ENCODE peak calls at places on chromosome 19, in five cellular contexts. L is hepatocyte, Q is astrocyte of the spinal cord, Y is upper lobe of left lung, N is BJ. I is an unnamed sample.

GRCh38 chr19:51779703-51780102 is 15.3 kb upstream of the FPR3 start:
- DNase-seq in N (no peak), Q (no peak), Y (no peak), L (no peak), I (no peak)

GRCh38 chr19:5142725-5143097 is 173.8 kb downstream of the KDM4B start:
- DNase-seq in Y (no peak), N (no peak), L (no peak), Q (no peak), I (no peak)

GRCh38 chr19:18919086-18919894 is at the start of the genes COPE and DDX49:
- DNase-seq in Q (peak; percentile 100), Y (peak; percentile 98), L (peak; percentile 99), N (peak; percentile 100), I (peak; percentile 99)

GRCh38 chr19:16085115-16085514 is 8.8 kb downstream of the TPM4 start:
- DNase-seq in L (no peak), Q (no peak), N (no peak), Y (peak; percentile 78), I (no peak)

GRCh38 chr19:30671622-30672051 is 299.5 kb downstream of the ZNF536 start:
- DNase-seq in Y (no peak), L (no peak), N (no peak), Q (no peak), I (no peak)

GRCh38 chr19:8023371-8023770 is 17.9 kb upstream of the ELAVL1 start:
- DNase-seq in N (no peak), L (no peak), Q (no peak), Y (no peak), I (no peak)

GRCh38 chr19:56601375-56601774 is 6.3 kb downstream of the ZNF71 start:
- DNase-seq in N (no peak), L (no peak), Y (no peak), Q (no peak), I (no peak)

GRCh38 chr19:46746281-46746965 is at the start of gene STRN4:
- DNase-seq in L (peak; percentile 87), Y (no peak), Q (no peak), N (no peak), I (no peak)

GRCh38 chr19:16160943-16161560 is 12.3 kb downstream of the CIB3 start:
- DNase-seq in Q (peak; percentile 85), L (peak; percentile 43), N (no peak), Y (no peak), I (peak; percentile 14)

GRCh38 chr19:15264061-15264932 is 32.0 kb upstream of the EPHX3 start:
- DNase-seq in L (peak; percentile 86), Q (peak; percentile 63), N (no peak), Y (peak; percentile 70), I (no peak)

GRCh38 chr19:47637550-47637949 is 28.6 kb downstream of the BICRA start:
- DNase-seq in Y (no peak), N (no peak), Q (no peak), L (no peak), I (peak; percentile 49)

GRCh38 chr19:1250374-1251232 is 2.2 kb downstream of the MIDN start:
- DNase-seq in N (no peak), Q (peak; percentile 75), Y (no peak), L (peak; percentile 87), I (no peak)

GRCh38 chr19:7191946-7192691 is 102.1 kb downstream of the INSR start:
- DNase-seq in Q (no peak), N (no peak), L (no peak), Y (peak; percentile 31), I (no peak)

GRCh38 chr19:54428323-54429175 is 13.3 kb downstream of the TTYH1 start:
- DNase-seq in L (no peak), N (no peak), Q (no peak), Y (no peak), I (no peak)

GRCh38 chr19:55005684-55006488 is 32.2 kb downstream of the GP6 start:
- DNase-seq in Y (no peak), Q (peak; percentile 48), N (no peak), L (peak; percentile 85), I (no peak)

GRCh38 chr19:46298477-46299003 is 1.7 kb downstream of the HIF3A start:
- DNase-seq in N (no peak), L (no peak), Q (no peak), Y (peak; percentile 36), I (no peak)

GRCh38 chr19:16330811-16331690 is 6.4 kb downstream of the KLF2 start:
- DNase-seq in N (no peak), Q (no peak), Y (no peak), L (no peak), I (no peak)

GRCh38 chr19:12782424-12783225 is 7.3 kb upstream of the HOOK2 start:
- DNase-seq in Q (peak; percentile 84), L (peak; percentile 89), N (no peak), Y (peak; percentile 85), I (no peak)

GRCh38 chr19:50759886-50760285 is 10.4 kb upstream of the GPR32 start:
- DNase-seq in L (no peak), Y (no peak), Q (no peak), N (no peak), I (no peak)

GRCh38 chr19:46337487-46337886 is 9.4 kb upstream of the PPP5C start:
- DNase-seq in L (no peak), N (no peak), Y (no peak), Q (no peak), I (no peak)

GRCh38 chr19:18428837-18429674 is 8.9 kb downstream of the ISYNA1 start:
- DNase-seq in L (peak; percentile 93), Y (peak; percentile 72), Q (peak; percentile 95), N (no peak), I (no peak)

GRCh38 chr19:39332293-39332692 is 3.5 kb downstream of the GMFG start:
- DNase-seq in N (no peak), Q (no peak), L (no peak), Y (no peak), I (no peak)

GRCh38 chr19:56712609-56713008 is 41.1 kb upstream of the ZNF835 start:
- DNase-seq in Q (no peak), Y (no peak), L (no peak), N (no peak), I (no peak)

GRCh38 chr19:58584498-58585441 is 11.6 kb upstream of the MZF1 start:
- DNase-seq in Q (no peak), L (no peak), Y (no peak), N (no peak), I (no peak)

GRCh38 chr19:14669940-14670339 is 4.7 kb downstream of the ADGRE3 start:
- DNase-seq in L (no peak), Q (no peak), Y (no peak), N (no peak), I (no peak)

GRCh38 chr19:56356944-56357343 is 36.4 kb downstream of the ZNF582 start:
- DNase-seq in Y (no peak), N (no peak), L (no peak), Q (no peak), I (no peak)

GRCh38 chr19:46035546-46035945 is 5.3 kb downstream of the IGFL4 start:
- DNase-seq in N (no peak), Q (no peak), L (no peak), Y (no peak), I (no peak)

GRCh38 chr19:54449701-54450069 is 686 bp downstream of the LENG8 start:
- DNase-seq in Q (no peak), Y (no peak), L (peak; percentile 58), N (no peak), I (no peak)

GRCh38 chr19:19538767-19539166 is 702 bp downstream of the CILP2 start:
- DNase-seq in Q (no peak), L (no peak), N (no peak), Y (no peak), I (no peak)

GRCh38 chr19:48480151-48480475 is 10.9 kb downstream of the CYTH2 start:
- DNase-seq in L (no peak), N (no peak), Y (peak; percentile 59), Q (peak; percentile 43), I (no peak)

GRCh38 chr19:12838893-12839656 is 760 bp downstream of the MAST1 start:
- DNase-seq in Q (no peak), L (no peak), Y (no peak), N (no peak), I (no peak)

GRCh38 chr19:35908977-35909683 is 1.0 kb upstream of the TYROBP start:
- DNase-seq in L (no peak), N (no peak), Y (peak; percentile 90), Q (no peak), I (no peak)

GRCh38 chr19:9622531-9622930 is 1.5 kb upstream of the ZNF561 start:
- DNase-seq in N (no peak), Y (no peak), Q (peak; percentile 7), L (no peak), I (no peak)

GRCh38 chr19:43501661-43502418 is 2.7 kb downstream of the PHLDB3 start:
- DNase-seq in Y (no peak), Q (no peak), N (no peak), L (no peak), I (no peak)
- H3K4me3 ChIP-seq in Y (no peak overlapping the region), Q (no peak overlapping the region), N (no peak overlapping the region), L (no peak overlapping the region), I (no peak overlapping the region)

DNA sequence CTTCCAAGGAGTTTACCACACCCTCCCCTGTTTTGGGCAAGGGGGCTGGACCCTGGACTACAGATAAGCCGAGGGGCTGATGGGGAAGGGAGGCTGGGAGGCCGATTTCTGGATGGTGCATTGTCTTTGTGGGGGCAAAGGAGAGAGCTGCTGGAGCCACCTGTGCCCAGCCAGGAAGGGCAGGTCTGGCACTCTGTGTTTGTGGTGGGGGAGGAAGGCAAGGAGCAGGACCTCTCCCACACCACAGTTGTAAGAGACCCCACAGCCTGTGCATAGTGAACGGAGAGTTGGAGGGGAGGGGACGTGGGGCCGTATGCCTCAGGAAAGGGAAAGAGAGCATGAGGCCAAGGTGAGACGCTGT is 16.0 kb upstream of the PRR19 start:
- DNase-seq in L (no peak), Q (no peak), Y (no peak), N (no peak), I (no peak)
- TF ChIP-seq CTCF in L (no peak), Q (no peak), Y (no peak), N (no peak), I (no peak)

GRCh38 chr19:2394054-2394668 is 33.2 kb downstream of the TIMM13 start:
- DNase-seq in N (no peak), Q (no peak), L (no peak), Y (peak; percentile 52), I (no peak)
- H3K4me3 ChIP-seq in N (no peak overlapping the region), Q (no peak overlapping the region), L (no peak overlapping the region), Y (no peak overlapping the region), I (no peak overlapping the region)

GRCh38 chr19:44947041-44947581 is 1.3 kb downstream of the APOC2 start:
- DNase-seq in N (no peak), Q (no peak), L (no peak), Y (no peak), I (no peak)

GRCh38 chr19:44948763-44949374 is 3.0 kb downstream of the APOC2 start:
- DNase-seq in N (no peak), Y (no peak), Q (no peak), L (no peak), I (no peak)

GRCh38 chr19:44948237-44948636 is 2.4 kb downstream of the APOC2 start:
- DNase-seq in Q (no peak), L (peak; percentile 22), N (no peak), Y (no peak), I (no peak)

GRCh38 chr19:44951179-44952159 is 3.7 kb upstream of the CLPTM1 start:
- DNase-seq in N (no peak), Y (peak; percentile 60), Q (peak; percentile 79), L (peak; percentile 94), I (peak; percentile 52)

GRCh38 chr19:44949550-44949949 is 3.7 kb downstream of the APOC2 start:
- DNase-seq in Y (no peak), Q (no peak), L (no peak), N (no peak), I (no peak)
- TF ChIP-seq CTCF in Y (no peak), Q (no peak), L (no peak), N (no peak), I (no peak)